ENCODE peak calls at places on chromosome 16, in six cellular contexts. J, R, D, I, T and Y are unnamed samples.
A peak's percentile ranks its signal among the peaks of the same experiment; 100 is the strongest.

GRCh38 chr16:47851026-47851610 is 304.7 kb downstream of the ABCC12 start:
- DNase-seq in J (no peak), I (no peak), T (peak; percentile 36), R (no peak), D (no peak), Y (peak; percentile 43)

GRCh38 chr16:60259956-60260355 is 1525.8 kb upstream of the GOT2 start:
- DNase-seq in D (no peak), J (no peak), R (no peak), I (no peak), T (no peak), Y (no peak)

GRCh38 chr16:85316321-85316919 is 204.1 kb upstream of the CIBAR2 start:
- DNase-seq in T (peak; percentile 93), R (peak; percentile 83), D (peak; percentile 60), I (peak; percentile 16), J (peak; percentile 72), Y (peak; percentile 88)

GRCh38 chr16:78137179-78137578 is 37.7 kb downstream of the WWOX start:
- DNase-seq in D (no peak), I (no peak), T (no peak), R (no peak), J (no peak), Y (no peak)

GRCh38 chr16:30967795-30968194 is 10.2 kb downstream of the SETD1A start:
- DNase-seq in D (no peak), I (no peak), J (no peak), T (no peak), R (no peak), Y (no peak)

GRCh38 chr16:51132484-51132883 is 18.6 kb downstream of the SALL1 start:
- DNase-seq in R (no peak), I (no peak), J (no peak), T (no peak), D (no peak), Y (no peak)

GRCh38 chr16:3063617-3064389 is 1.6 kb upstream of the IL32 start:
- DNase-seq in D (no peak), R (no peak), J (no peak), T (no peak), I (no peak), Y (no peak)

GRCh38 chr16:79599837-79600635 is 501 bp downstream of the MAF start:
- DNase-seq in D (no peak), J (peak; percentile 55), I (peak; percentile 27), T (peak; percentile 80), R (no peak), Y (peak; percentile 91)

GRCh38 chr16:68216240-68216639 is 19.7 kb downstream of the ESRP2 start:
- DNase-seq in T (no peak), J (no peak), R (no peak), D (no peak), I (no peak), Y (no peak)
- H3K9ac ChIP-seq in T (no peak overlapping the region), J (no peak overlapping the region), R (no peak overlapping the region), D (no peak overlapping the region), I (no peak overlapping the region), Y (no peak overlapping the region)

DNA sequence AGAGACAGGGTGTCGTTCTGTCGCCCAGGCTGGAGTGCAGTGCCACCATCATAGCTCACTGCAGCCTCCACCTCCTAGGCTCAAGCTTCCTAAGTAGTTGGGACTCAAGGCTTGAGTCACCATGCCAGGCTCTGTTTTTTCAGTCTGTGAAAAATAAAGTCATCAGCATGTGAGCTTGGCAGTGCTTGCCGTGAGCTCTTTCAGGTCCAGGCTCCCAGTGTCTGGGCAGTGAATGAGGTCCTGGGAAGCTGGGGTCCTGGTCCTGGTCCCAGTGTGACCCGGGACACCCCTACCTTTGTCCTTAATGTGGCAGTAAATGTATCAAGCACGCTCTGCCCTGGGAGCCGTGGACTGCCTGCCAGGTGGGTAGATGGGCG is 22.9 kb upstream of the RPL13 start:
- DNase-seq in R (no peak), T (no peak), D (no peak), I (no peak), J (no peak), Y (no peak)
- TF ChIP-seq EZH2phosphoT487 in R (no peak), T (no peak), D (no peak), I (no peak), J (no peak), Y (no peak)

DNA sequence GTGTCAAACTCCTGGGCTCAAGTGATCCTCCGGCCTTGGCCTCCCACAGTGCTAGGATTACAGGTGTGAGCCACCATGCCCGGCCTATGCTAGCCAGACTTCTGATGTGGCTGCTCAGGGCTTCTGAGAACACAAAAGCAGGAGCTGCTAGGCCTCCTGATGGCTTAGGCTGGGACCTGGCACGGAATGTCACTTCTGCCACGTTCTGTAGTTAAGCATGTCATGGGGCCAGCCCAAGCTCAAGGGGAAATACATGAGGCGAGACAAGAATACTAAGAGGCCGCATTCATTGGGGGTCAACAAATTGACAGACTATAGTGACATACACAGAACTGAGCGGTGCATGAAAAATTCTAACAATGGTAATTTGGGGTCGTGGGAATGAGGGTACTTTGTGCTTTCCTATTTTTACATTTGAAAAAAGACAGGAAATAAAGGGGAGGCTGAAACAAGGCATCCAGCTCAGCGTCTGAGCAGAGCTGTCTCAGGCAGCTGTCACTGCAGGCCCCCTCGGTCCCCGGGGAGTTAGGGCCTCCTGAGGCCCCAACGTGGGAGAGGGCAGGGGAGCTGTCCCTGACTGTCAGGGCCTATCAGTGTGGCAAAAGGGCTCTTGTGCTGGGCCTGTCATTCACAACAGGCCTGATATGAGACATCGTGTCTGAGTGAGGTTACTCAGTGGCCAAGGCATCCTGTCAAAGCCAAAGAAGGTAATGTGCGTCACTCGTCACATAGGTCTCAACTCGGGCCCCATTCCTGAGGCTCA is 26.3 kb downstream of the CFAP20 start:
- DNase-seq in T (no peak), J (no peak), R (no peak), I (no peak), D (no peak), Y (no peak)
- H3K9ac ChIP-seq in T (no peak overlapping the region), J (no peak overlapping the region), R (no peak overlapping the region), I (no peak overlapping the region), D (no peak overlapping the region), Y (no peak overlapping the region)

GRCh38 chr16:52676951-52677350 is 130.0 kb upstream of the TOX3 start:
- DNase-seq in J (no peak), D (no peak), I (no peak), T (no peak), R (no peak), Y (no peak)
- TF ChIP-seq EZH2phosphoT487 in J (no peak), D (no peak), I (no peak), T (no peak), R (no peak), Y (no peak)

GRCh38 chr16:75249441-75249840 is 2.0 kb downstream of the BCAR1 start:
- DNase-seq in D (no peak), R (no peak), J (no peak), T (no peak), I (no peak), Y (no peak)

GRCh38 chr16:75250089-75250808 is 1.2 kb downstream of the BCAR1 start:
- DNase-seq in I (no peak), D (peak; percentile 24), J (peak; percentile 69), T (no peak), R (no peak), Y (no peak)

GRCh38 chr16:75247249-75247648 is 4.2 kb downstream of the BCAR1 start:
- DNase-seq in D (no peak), R (no peak), T (no peak), I (no peak), J (no peak), Y (no peak)

GRCh38 chr16:75248142-75248535 is 3.3 kb downstream of the BCAR1 start:
- DNase-seq in D (no peak), R (no peak), J (no peak), I (no peak), T (no peak), Y (no peak)

GRCh38 chr16:75248536-75249380 is 2.7 kb downstream of the BCAR1 start:
- DNase-seq in J (no peak), D (no peak), R (no peak), I (no peak), T (no peak), Y (no peak)
- H3K9ac ChIP-seq in J (peak overlapping the region; percentile 98), D (no peak overlapping the region), R (peak overlapping the region; percentile 91), I (no peak overlapping the region), T (peak overlapping the region; percentile 98), Y (no peak overlapping the region)

DNA sequence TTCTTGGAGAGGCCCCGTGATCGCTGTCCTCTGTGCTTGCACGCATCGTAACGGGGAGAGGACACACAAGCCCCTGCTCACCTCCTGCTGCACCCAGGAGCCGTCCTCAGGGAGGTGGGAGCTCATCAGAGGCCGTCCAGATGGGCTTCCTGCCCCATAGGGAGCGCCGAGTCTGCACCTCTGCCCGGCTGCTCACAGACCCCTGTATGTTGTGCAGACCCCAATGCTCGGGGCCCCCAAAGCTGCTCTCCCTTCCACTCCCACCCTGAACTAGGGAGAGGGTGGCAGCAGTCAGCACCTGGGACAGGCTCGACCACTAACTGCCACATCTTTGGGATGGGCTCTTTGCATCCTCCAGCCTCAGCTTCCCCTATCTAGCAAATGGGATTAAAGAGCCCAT is 4.4 kb upstream of the ZNF469 start:
- DNase-seq in J (no peak), R (no peak), T (no peak), D (no peak), I (no peak), Y (no peak)
- TF ChIP-seq EZH2phosphoT487 in J (no peak), R (no peak), T (no peak), D (no peak), I (no peak), Y (no peak)

DNA sequence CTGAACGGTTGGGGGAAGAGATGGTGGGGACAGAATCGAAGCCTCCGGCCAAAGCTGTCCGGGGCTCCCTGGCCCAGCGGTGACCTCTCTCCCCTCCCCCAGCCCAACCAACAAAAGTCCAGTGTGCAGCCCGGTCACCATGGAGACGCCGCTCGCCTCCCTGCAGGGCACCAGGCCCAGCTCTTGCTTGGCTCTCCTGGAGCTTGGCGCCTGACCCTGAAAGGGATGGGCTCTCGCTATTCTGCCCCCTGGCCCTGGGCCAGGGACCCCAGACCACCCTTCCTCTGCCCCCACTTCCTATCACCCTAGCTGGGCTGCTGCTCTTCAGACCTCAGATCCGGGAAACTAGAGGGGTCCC is 1.3 kb downstream of the METRN start:
- DNase-seq in T (peak; percentile 86), J (peak; percentile 63), R (no peak), D (no peak), I (no peak), Y (peak; percentile 95)
- H3K9ac ChIP-seq in T (peak overlapping the region; percentile 67), J (peak overlapping the region; percentile 73), R (peak overlapping the region; percentile 85), D (peak overlapping the region; percentile 57), I (no peak overlapping the region), Y (no peak overlapping the region)

GRCh38 chr16:86604436-86605220 is 26.3 kb downstream of the FOXL1 start:
- DNase-seq in I (peak; percentile 33), D (no peak), J (no peak), T (no peak), R (no peak), Y (no peak)
- TF ChIP-seq EZH2phosphoT487 in I (no peak), D (no peak), J (no peak), T (no peak), R (no peak), Y (no peak)

DNA sequence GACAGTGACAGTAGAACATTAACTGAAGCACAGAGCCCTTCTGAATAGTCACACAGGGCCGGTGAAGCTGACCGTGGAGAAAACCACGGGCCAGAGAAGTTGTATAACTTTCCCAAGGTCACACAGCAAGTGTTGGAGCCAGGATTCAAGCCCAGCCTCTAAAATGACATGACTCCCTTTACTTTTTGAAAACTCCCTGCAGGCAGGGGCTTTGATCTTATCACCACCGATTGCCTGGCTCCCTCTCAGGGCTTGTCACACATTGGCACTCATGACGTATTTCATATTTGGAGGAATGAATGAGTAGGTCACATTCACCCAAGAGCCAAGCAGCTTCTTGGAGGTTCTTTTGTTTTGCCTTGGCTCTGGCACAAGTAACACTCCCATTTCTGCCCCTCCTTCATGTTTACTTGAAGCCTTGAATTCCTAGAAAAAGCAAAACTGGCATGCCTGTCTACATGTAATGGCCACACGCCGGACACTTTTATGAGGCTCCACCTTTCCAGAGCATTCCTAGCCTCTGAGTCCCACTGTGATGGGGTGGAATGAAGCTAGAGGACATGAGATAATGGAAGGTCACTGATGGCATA is 13.3 kb upstream of the RBBP6 start:
- DNase-seq in J (peak; percentile 82), I (no peak), D (peak; percentile 96), R (no peak), T (no peak), Y (no peak)
- H3K9ac ChIP-seq in J (no peak overlapping the region), I (no peak overlapping the region), D (peak overlapping the region; percentile 66), R (no peak overlapping the region), T (no peak overlapping the region), Y (no peak overlapping the region)